ENCODE peak calls at places on chromosomes 16 and 17, in four cellular contexts. One of them, this sample, is unnamed.
A peak's percentile ranks its signal among the peaks of the same experiment; 100 is the strongest.

GRCh38 chr17:19534562-19535149 is 1.0 kb downstream of the SLC47A1 start:
- DNase-seq in GM12878: no peak
- DNase-seq in A549: no peak
- DNase-seq in K562: no peak
- DNase-seq in this sample: no peak

GRCh38 chr16:14004031-14004718 is 66.9 kb upstream of the MRTFB start:
- DNase-seq in GM12878: no peak
- DNase-seq in A549: no peak
- DNase-seq in K562: no peak
- DNase-seq in this sample: no peak

GRCh38 chr16:3690470-3690918 is 26.8 kb downstream of the TRAP1 start:
- DNase-seq in GM12878: peak; percentile 21
- DNase-seq in A549: peak; percentile 89
- DNase-seq in K562: peak; percentile 83
- DNase-seq in this sample: peak; percentile 94

GRCh38 chr17:32477220-32477619 is 9.6 kb upstream of the CDK5R1 start:
- DNase-seq in GM12878: no peak
- DNase-seq in A549: no peak
- DNase-seq in K562: no peak
- DNase-seq in this sample: no peak

GRCh38 chr17:45127583-45128300 is 4.6 kb downstream of the PLCD3 start:
- DNase-seq in GM12878: no peak
- DNase-seq in A549: peak; percentile 82
- DNase-seq in K562: no peak
- DNase-seq in this sample: peak; percentile 42

GRCh38 chr17:53122966-53123365 is 699.8 kb upstream of the KIF2B start:
- DNase-seq in GM12878: no peak
- DNase-seq in A549: no peak
- DNase-seq in K562: no peak
- DNase-seq in this sample: no peak

GRCh38 chr16:51151435-51151950 is 423 bp upstream of the SALL1 start:
- DNase-seq in GM12878: no peak
- DNase-seq in A549: peak; percentile 15
- DNase-seq in K562: no peak
- DNase-seq in this sample: peak; percentile 70

GRCh38 chr16:7335991-7336634 is 3.5 kb downstream of the RBFOX1 start:
- DNase-seq in GM12878: no peak
- DNase-seq in A549: no peak
- DNase-seq in K562: no peak
- DNase-seq in this sample: no peak

GRCh38 chr17:15965510-15965909 is 20.6 kb downstream of the ADORA2B start:
- DNase-seq in GM12878: no peak
- DNase-seq in A549: no peak
- DNase-seq in K562: no peak
- DNase-seq in this sample: no peak

GRCh38 chr17:46984341-46984740 is 5.3 kb upstream of the RPRML start:
- DNase-seq in GM12878: no peak
- DNase-seq in A549: no peak
- DNase-seq in K562: no peak
- DNase-seq in this sample: no peak

GRCh38 chr17:81040791-81041337 is 5.9 kb downstream of the BAIAP2 start:
- DNase-seq in GM12878: no peak
- DNase-seq in A549: peak; percentile 45
- DNase-seq in K562: peak; percentile 73
- DNase-seq in this sample: no peak

GRCh38 chr16:66028505-66029216 is 337.8 kb upstream of the CDH5 start:
- DNase-seq in GM12878: no peak
- DNase-seq in A549: no peak
- DNase-seq in K562: no peak
- DNase-seq in this sample: peak; percentile 89

GRCh38 chr17:55710829-55711496 is 11.7 kb downstream of the TMEM100 start:
- DNase-seq in GM12878: no peak
- DNase-seq in A549: no peak
- DNase-seq in K562: no peak
- DNase-seq in this sample: no peak

GRCh38 chr17:14316131-14316854 is 15.4 kb downstream of the HS3ST3B1 start:
- DNase-seq in GM12878: no peak
- DNase-seq in A549: no peak
- DNase-seq in K562: no peak
- DNase-seq in this sample: peak; percentile 62

GRCh38 chr17:2416010-2416734 is 15.3 kb upstream of the MNT start:
- DNase-seq in GM12878: no peak
- DNase-seq in A549: peak; percentile 84
- DNase-seq in K562: peak; percentile 85
- DNase-seq in this sample: peak; percentile 86

GRCh38 chr17:45906237-45906636 is 11.9 kb downstream of the MAPT start:
- DNase-seq in GM12878: no peak
- DNase-seq in A549: no peak
- DNase-seq in K562: no peak
- DNase-seq in this sample: no peak

GRCh38 chr16:23071202-23072083 is 77.8 kb downstream of the USP31 start:
- DNase-seq in GM12878: no peak
- DNase-seq in A549: no peak
- DNase-seq in K562: no peak
- DNase-seq in this sample: peak; percentile 37

GRCh38 chr17:46875849-46876352 is 24.5 kb downstream of the WNT9B start:
- DNase-seq in GM12878: no peak
- DNase-seq in A549: peak; percentile 34
- DNase-seq in K562: no peak
- DNase-seq in this sample: no peak

GRCh38 chr17:76193616-76194015 is 46.7 kb downstream of the RNF157 start:
- DNase-seq in GM12878: no peak
- DNase-seq in A549: no peak
- DNase-seq in K562: peak; percentile 78
- DNase-seq in this sample: no peak

GRCh38 chr17:64938925-64939474 is 19.7 kb upstream of the LRRC37A3 start:
- DNase-seq in GM12878: no peak
- DNase-seq in A549: peak; percentile 66
- DNase-seq in K562: peak; percentile 88
- DNase-seq in this sample: peak; percentile 25

GRCh38 chr17:29847527-29847931 is 82.5 kb downstream of the SSH2 start:
- DNase-seq in GM12878: no peak
- DNase-seq in A549: no peak
- DNase-seq in K562: peak; percentile 50
- DNase-seq in this sample: no peak

DNA sequence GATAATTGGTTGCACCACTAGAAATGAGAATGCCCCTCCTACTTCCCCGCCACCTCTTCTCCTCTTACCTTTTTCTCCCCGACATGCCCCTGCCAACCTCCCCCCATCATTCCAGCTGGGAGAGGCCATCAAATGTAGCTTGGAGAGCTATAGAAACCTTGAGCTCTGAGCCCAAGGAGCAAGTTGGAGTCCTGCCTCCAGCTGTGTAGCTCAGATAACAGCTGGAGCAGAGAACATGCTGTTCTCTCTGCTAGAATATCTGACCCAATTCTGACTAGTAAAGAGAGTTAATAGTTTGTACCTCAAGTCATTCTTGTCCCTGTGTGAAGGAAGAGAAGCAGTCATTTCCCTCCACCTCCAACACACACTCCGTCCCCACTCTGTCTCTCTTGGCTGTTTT is 490.3 kb downstream of the MAF start:
- DNase-seq in GM12878: no peak
- DNase-seq in A549: no peak
- DNase-seq in K562: no peak
- DNase-seq in this sample: no peak
- TF ChIP-seq ELK1 in GM12878: no peak
- TF ChIP-seq ELK1 in A549: no peak
- TF ChIP-seq ELK1 in K562: no peak
- TF ChIP-seq ELK1 in this sample: no peak

GRCh38 chr16:70380919-70381603 is 34.4 kb downstream of the DDX19A start:
- DNase-seq in GM12878: peak; percentile 91
- DNase-seq in A549: peak; percentile 97
- DNase-seq in K562: no peak
- DNase-seq in this sample: peak; percentile 96
- TF ChIP-seq POLR2A in GM12878: peak; percentile 95
- TF ChIP-seq POLR2A in A549: peak; percentile 84
- TF ChIP-seq POLR2A in K562: no peak
- TF ChIP-seq POLR2A in this sample: peak; percentile 88

GRCh38 chr17:63623786-63624185 is 1.6 kb downstream of the MAP3K3 start:
- DNase-seq in GM12878: no peak
- DNase-seq in A549: no peak
- DNase-seq in K562: peak; percentile 25
- DNase-seq in this sample: no peak

GRCh38 chr17:63622571-63623390 is 564 bp downstream of the MAP3K3 start:
- DNase-seq in GM12878: no peak
- DNase-seq in A549: peak; percentile 65
- DNase-seq in K562: peak; percentile 77
- DNase-seq in this sample: peak; percentile 60

GRCh38 chr17:63631062-63631461 is 8.8 kb downstream of the MAP3K3 start:
- DNase-seq in GM12878: no peak
- DNase-seq in A549: no peak
- DNase-seq in K562: no peak
- DNase-seq in this sample: no peak

GRCh38 chr17:63629627-63630026 is 7.4 kb downstream of the MAP3K3 start:
- DNase-seq in GM12878: no peak
- DNase-seq in A549: no peak
- DNase-seq in K562: no peak
- DNase-seq in this sample: no peak

GRCh38 chr17:63626551-63627228 is 4.5 kb downstream of the MAP3K3 start:
- DNase-seq in GM12878: no peak
- DNase-seq in A549: no peak
- DNase-seq in K562: no peak
- DNase-seq in this sample: peak; percentile 34
- TF ChIP-seq ELK1 in GM12878: no peak
- TF ChIP-seq ELK1 in A549: no peak
- TF ChIP-seq ELK1 in K562: no peak
- TF ChIP-seq ELK1 in this sample: no peak

DNA sequence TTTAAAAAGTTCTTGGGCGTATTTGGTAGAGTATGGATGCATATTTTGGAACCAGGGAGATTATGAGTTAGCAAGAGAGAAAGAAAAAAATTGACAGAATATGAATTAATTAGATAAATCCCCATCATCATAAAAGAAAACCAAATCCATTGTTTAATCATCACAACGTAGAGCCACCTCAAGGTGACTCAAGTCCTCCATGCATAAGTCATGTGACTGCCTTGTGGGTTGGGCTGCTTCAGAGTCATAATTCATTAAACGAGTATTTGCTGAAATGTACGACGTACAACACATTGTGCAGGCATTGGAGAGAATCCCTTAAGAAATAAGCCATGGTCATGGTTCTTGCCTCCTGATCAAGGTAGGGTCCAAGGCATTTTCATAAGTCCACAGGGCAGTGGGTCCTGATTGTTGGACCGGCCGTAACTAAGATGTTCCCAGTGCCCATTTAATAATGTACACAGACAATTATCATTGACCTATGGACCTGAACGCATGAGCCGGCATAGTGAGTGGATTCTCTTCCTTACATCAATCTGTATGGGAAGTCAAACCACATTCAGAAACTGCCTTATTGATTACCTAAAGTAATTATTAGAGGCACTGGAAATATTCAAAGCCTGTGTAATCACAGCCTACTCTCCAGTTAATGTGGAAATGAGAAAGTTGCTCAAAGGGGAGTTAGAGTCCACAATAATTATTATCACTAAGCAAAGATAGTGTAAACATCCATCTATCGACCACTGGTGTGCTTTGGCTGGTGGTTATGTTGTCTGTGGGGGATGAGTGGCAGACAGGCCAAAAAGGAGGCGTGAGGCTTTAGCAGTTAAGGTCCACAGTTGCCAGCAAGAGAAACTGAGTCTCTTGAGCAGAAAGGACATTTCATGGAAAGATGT is 165.4 kb downstream of the PITPNC1 start:
- DNase-seq in GM12878: no peak
- DNase-seq in A549: no peak
- DNase-seq in K562: no peak
- DNase-seq in this sample: no peak
- TF ChIP-seq POLR2A in GM12878: no peak
- TF ChIP-seq POLR2A in A549: no peak
- TF ChIP-seq POLR2A in K562: no peak
- TF ChIP-seq POLR2A in this sample: no peak

DNA sequence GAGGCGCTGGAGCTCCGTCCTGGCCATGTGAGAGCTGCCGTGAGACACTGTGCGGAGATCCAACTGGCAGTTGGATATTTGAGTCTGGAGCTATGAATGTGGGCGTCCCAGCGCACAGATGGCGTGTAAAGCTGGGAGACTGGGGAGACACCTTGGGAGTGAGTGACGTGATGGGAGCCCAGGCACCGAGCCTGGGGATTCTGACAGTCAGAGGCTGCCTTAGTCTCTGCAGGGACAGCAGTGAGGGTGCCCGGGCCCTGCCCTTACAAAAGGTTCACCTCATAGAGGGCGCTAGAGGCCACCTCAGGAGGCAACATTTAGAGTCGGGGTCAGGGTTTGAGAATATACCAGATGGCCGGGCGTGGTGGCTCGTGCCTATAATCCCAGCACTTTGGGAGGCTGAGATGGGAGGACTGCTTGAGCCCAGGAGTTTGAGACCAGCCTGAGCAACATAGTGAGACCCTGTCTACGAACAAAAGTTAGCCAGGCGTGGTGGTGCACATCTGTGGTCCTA is 194.1 kb upstream of the GSE1 start:
- DNase-seq in GM12878: no peak
- DNase-seq in A549: no peak
- DNase-seq in K562: no peak
- DNase-seq in this sample: no peak
- TF ChIP-seq ELK1 in GM12878: no peak
- TF ChIP-seq ELK1 in A549: no peak
- TF ChIP-seq ELK1 in K562: no peak
- TF ChIP-seq ELK1 in this sample: no peak

GRCh38 chr17:78205124-78205775 is 8.8 kb upstream of the BIRC5 start:
- DNase-seq in GM12878: no peak
- DNase-seq in A549: no peak
- DNase-seq in K562: no peak
- DNase-seq in this sample: no peak

GRCh38 chr17:78206298-78206697 is 7.8 kb upstream of the BIRC5 start:
- DNase-seq in GM12878: no peak
- DNase-seq in A549: no peak
- DNase-seq in K562: no peak
- DNase-seq in this sample: no peak

GRCh38 chr17:78208486-78208885 is 5.6 kb upstream of the BIRC5 start:
- DNase-seq in GM12878: no peak
- DNase-seq in A549: no peak
- DNase-seq in K562: no peak
- DNase-seq in this sample: no peak

GRCh38 chr17:78202666-78203065 is 11.4 kb upstream of the BIRC5 start:
- DNase-seq in GM12878: no peak
- DNase-seq in A549: no peak
- DNase-seq in K562: no peak
- DNase-seq in this sample: no peak

GRCh38 chr17:78204387-78205123 is 9.5 kb upstream of the BIRC5 start:
- DNase-seq in GM12878: no peak
- DNase-seq in A549: no peak
- DNase-seq in K562: no peak
- DNase-seq in this sample: no peak
- TF ChIP-seq POLR2A in GM12878: no peak
- TF ChIP-seq POLR2A in A549: no peak
- TF ChIP-seq POLR2A in K562: no peak
- TF ChIP-seq POLR2A in this sample: no peak

This sample was measured in IMR-90.